ENCODE peak calls at places on chromosomes 11 and 22, in eight cellular contexts. One of them, this sample, is unnamed. For H3K36me3, the result is how much of the 10 kb centered on the place peaks cover.

GRCh38 chr11:17979770-17980371 is 33.0 kb downstream of the SERGEF start:
- DNase-seq in vagina: no peak
- DNase-seq in ovary: peak
- DNase-seq in tibial artery: no peak
- DNase-seq in colonic mucosa: peak
- DNase-seq in fibroblast of lung: peak
- DNase-seq in pancreas: no peak
- DNase-seq in neural progenitor cell: peak
- DNase-seq in this sample: peak

GRCh38 chr22:50314455-50315288 is 7.2 kb upstream of the PLXNB2 start:
- DNase-seq in vagina: no peak
- DNase-seq in ovary: no peak
- DNase-seq in tibial artery: no peak
- DNase-seq in colonic mucosa: peak
- DNase-seq in fibroblast of lung: no peak
- DNase-seq in pancreas: peak
- DNase-seq in neural progenitor cell: no peak
- DNase-seq in this sample: peak

GRCh38 chr22:46537221-46537945 is at the start of gene CELSR1:
- DNase-seq in vagina: no peak
- DNase-seq in ovary: peak
- DNase-seq in tibial artery: no peak
- DNase-seq in colonic mucosa: peak
- DNase-seq in fibroblast of lung: no peak
- DNase-seq in pancreas: no peak
- DNase-seq in neural progenitor cell: peak
- DNase-seq in this sample: peak

GRCh38 chr11:93727985-93728791 is 13.1 kb downstream of the TAF1D start:
- DNase-seq in vagina: no peak
- DNase-seq in ovary: no peak
- DNase-seq in tibial artery: no peak
- DNase-seq in colonic mucosa: no peak
- DNase-seq in fibroblast of lung: peak
- DNase-seq in pancreas: no peak
- DNase-seq in neural progenitor cell: no peak
- DNase-seq in this sample: no peak

GRCh38 chr11:59822989-59823566 is 12.5 kb upstream of the MRPL16 start:
- DNase-seq in vagina: no peak
- DNase-seq in ovary: no peak
- DNase-seq in tibial artery: no peak
- DNase-seq in colonic mucosa: peak
- DNase-seq in fibroblast of lung: peak
- DNase-seq in pancreas: no peak
- DNase-seq in neural progenitor cell: peak
- DNase-seq in this sample: peak

GRCh38 chr11:109425554-109425953 is 3.6 kb downstream of the C11orf87 start:
- DNase-seq in vagina: no peak
- DNase-seq in ovary: no peak
- DNase-seq in tibial artery: no peak
- DNase-seq in colonic mucosa: no peak
- DNase-seq in fibroblast of lung: no peak
- DNase-seq in pancreas: no peak
- DNase-seq in neural progenitor cell: no peak
- DNase-seq in this sample: no peak

GRCh38 chr22:18044548-18045271 is 20.3 kb upstream of the MICAL3 start:
- DNase-seq in vagina: no peak
- DNase-seq in ovary: peak
- DNase-seq in tibial artery: no peak
- DNase-seq in colonic mucosa: peak
- DNase-seq in fibroblast of lung: peak
- DNase-seq in pancreas: peak
- DNase-seq in neural progenitor cell: no peak
- DNase-seq in this sample: peak

GRCh38 chr11:125364085-125364822 is 131.8 kb downstream of the FEZ1 start:
- DNase-seq in vagina: no peak
- DNase-seq in ovary: no peak
- DNase-seq in tibial artery: no peak
- DNase-seq in colonic mucosa: no peak
- DNase-seq in fibroblast of lung: peak
- DNase-seq in pancreas: no peak
- DNase-seq in neural progenitor cell: no peak
- DNase-seq in this sample: no peak

GRCh38 chr22:28594784-28595324 is 84.8 kb downstream of the TTC28 start:
- DNase-seq in vagina: no peak
- DNase-seq in ovary: no peak
- DNase-seq in tibial artery: no peak
- DNase-seq in colonic mucosa: no peak
- DNase-seq in fibroblast of lung: peak
- DNase-seq in pancreas: no peak
- DNase-seq in neural progenitor cell: peak
- DNase-seq in this sample: no peak

GRCh38 chr11:126495806-126496205 is 140.3 kb downstream of the ST3GAL4 start:
- DNase-seq in vagina: no peak
- DNase-seq in ovary: no peak
- DNase-seq in tibial artery: no peak
- DNase-seq in colonic mucosa: no peak
- DNase-seq in fibroblast of lung: no peak
- DNase-seq in pancreas: no peak
- DNase-seq in neural progenitor cell: peak
- DNase-seq in this sample: no peak

GRCh38 chr11:131274233-131274632 is 96.2 kb upstream of the NTM start:
- DNase-seq in vagina: no peak
- DNase-seq in ovary: no peak
- DNase-seq in tibial artery: no peak
- DNase-seq in colonic mucosa: no peak
- DNase-seq in fibroblast of lung: no peak
- DNase-seq in pancreas: no peak
- DNase-seq in neural progenitor cell: no peak
- DNase-seq in this sample: no peak

GRCh38 chr11:64868904-64869570 is 9.4 kb downstream of the EHD1 start:
- DNase-seq in vagina: no peak
- DNase-seq in ovary: peak
- DNase-seq in tibial artery: no peak
- DNase-seq in colonic mucosa: no peak
- DNase-seq in fibroblast of lung: peak
- DNase-seq in pancreas: no peak
- DNase-seq in neural progenitor cell: no peak
- DNase-seq in this sample: no peak

GRCh38 chr11:7911011-7911410 is 20.1 kb downstream of the OR10A6 start:
- DNase-seq in vagina: no peak
- DNase-seq in ovary: no peak
- DNase-seq in tibial artery: no peak
- DNase-seq in colonic mucosa: no peak
- DNase-seq in fibroblast of lung: no peak
- DNase-seq in pancreas: no peak
- DNase-seq in neural progenitor cell: no peak
- DNase-seq in this sample: no peak

GRCh38 chr11:119615879-119616190 is 113.2 kb downstream of the NECTIN1 start:
- DNase-seq in vagina: no peak
- DNase-seq in ovary: no peak
- DNase-seq in tibial artery: no peak
- DNase-seq in colonic mucosa: no peak
- DNase-seq in fibroblast of lung: peak
- DNase-seq in pancreas: no peak
- DNase-seq in neural progenitor cell: no peak
- DNase-seq in this sample: no peak

GRCh38 chr11:34632105-34632780 is 11.3 kb downstream of the EHF start:
- DNase-seq in vagina: no peak
- DNase-seq in ovary: no peak
- DNase-seq in tibial artery: no peak
- DNase-seq in colonic mucosa: no peak
- DNase-seq in fibroblast of lung: no peak
- DNase-seq in pancreas: peak
- DNase-seq in neural progenitor cell: peak
- DNase-seq in this sample: peak

GRCh38 chr11:61509058-61510029 is 795 bp downstream of the LRRC10B start:
- DNase-seq in vagina: no peak
- DNase-seq in ovary: no peak
- DNase-seq in tibial artery: no peak
- DNase-seq in colonic mucosa: peak
- DNase-seq in fibroblast of lung: peak
- DNase-seq in pancreas: peak
- DNase-seq in neural progenitor cell: peak
- DNase-seq in this sample: peak

DNA sequence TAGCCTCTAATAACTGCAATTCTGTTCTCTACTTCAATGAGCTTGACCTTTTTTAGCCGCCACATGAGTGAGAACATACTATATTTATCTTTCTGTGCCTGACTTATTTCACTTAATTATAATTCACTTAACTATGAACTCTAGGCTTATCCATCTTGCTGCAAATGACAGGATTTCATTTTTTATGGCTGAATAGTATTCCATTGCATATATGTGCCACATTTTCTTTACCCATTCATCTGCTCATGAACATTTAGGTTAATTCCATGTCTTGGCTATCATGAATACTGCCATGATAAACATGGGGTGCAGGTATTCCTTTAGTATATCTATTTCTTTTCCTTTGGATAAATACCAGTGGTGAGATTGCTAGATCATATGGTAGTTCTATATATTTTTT is 85.2 kb downstream of the CWC15 start:
- DNase-seq in vagina: no peak
- DNase-seq in ovary: no peak
- DNase-seq in tibial artery: no peak
- DNase-seq in colonic mucosa: no peak
- DNase-seq in fibroblast of lung: no peak
- DNase-seq in pancreas: no peak
- DNase-seq in neural progenitor cell: no peak
- DNase-seq in this sample: no peak
- H3K36me3 ChIP-seq in vagina: under half
- H3K36me3 ChIP-seq in ovary: under half
- H3K36me3 ChIP-seq in tibial artery: under half
- H3K36me3 ChIP-seq in colonic mucosa: under half
- H3K36me3 ChIP-seq in fibroblast of lung: under half
- H3K36me3 ChIP-seq in pancreas: under half
- H3K36me3 ChIP-seq in neural progenitor cell: under half
- H3K36me3 ChIP-seq in this sample: under half

DNA sequence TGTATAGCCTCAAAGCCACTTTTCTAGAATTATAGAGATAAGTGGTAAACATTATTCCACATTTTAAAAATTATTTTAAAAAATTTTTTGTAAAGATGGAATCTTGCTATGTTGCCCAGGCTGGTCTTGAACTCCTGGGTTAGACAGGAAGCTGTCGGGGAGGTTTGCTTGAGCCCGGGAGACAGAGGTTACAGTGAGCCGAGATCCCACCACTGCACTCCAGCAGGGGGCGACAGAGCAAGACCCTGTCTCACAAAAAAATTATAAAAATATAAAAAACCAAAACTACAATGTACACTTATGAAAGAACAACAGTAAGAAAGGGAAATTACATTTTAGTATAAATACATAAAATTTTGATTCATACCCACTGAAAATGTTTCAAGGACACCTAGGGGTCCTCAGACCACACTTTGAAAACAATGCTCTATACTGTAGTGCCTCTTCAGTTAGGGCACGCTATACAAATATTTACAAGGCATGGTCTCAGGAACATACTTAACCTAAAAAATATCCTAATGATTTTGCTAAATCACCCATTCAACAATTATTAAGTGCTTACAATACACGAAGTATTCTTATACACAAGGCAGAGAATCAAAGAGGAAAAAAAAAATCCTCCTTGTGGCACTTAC is 111.2 kb downstream of the MRTFA start:
- DNase-seq in vagina: no peak
- DNase-seq in ovary: peak
- DNase-seq in tibial artery: peak
- DNase-seq in colonic mucosa: peak
- DNase-seq in fibroblast of lung: peak
- DNase-seq in pancreas: peak
- DNase-seq in neural progenitor cell: peak
- DNase-seq in this sample: peak
- H3K27ac ChIP-seq in vagina: no peak
- H3K27ac ChIP-seq in ovary: no peak
- H3K27ac ChIP-seq in tibial artery: peak
- H3K27ac ChIP-seq in colonic mucosa: no peak
- H3K27ac ChIP-seq in fibroblast of lung: no peak
- H3K27ac ChIP-seq in pancreas: no peak
- H3K27ac ChIP-seq in neural progenitor cell: no peak
- H3K27ac ChIP-seq in this sample: no peak

GRCh38 chr11:70317576-70318305 is 47.3 kb downstream of the PPFIA1 start:
- DNase-seq in vagina: no peak
- DNase-seq in ovary: no peak
- DNase-seq in tibial artery: no peak
- DNase-seq in colonic mucosa: no peak
- DNase-seq in fibroblast of lung: no peak
- DNase-seq in pancreas: no peak
- DNase-seq in neural progenitor cell: no peak
- DNase-seq in this sample: no peak
- H3K36me3 ChIP-seq in vagina: under half
- H3K36me3 ChIP-seq in ovary: under half
- H3K36me3 ChIP-seq in tibial artery: under half
- H3K36me3 ChIP-seq in colonic mucosa: under half
- H3K36me3 ChIP-seq in fibroblast of lung: under half
- H3K36me3 ChIP-seq in pancreas: under half
- H3K36me3 ChIP-seq in neural progenitor cell: under half
- H3K36me3 ChIP-seq in this sample: under half

GRCh38 chr22:32753591-32753990 is 47.9 kb upstream of the TIMP3 start:
- DNase-seq in vagina: no peak
- DNase-seq in ovary: no peak
- DNase-seq in tibial artery: no peak
- DNase-seq in colonic mucosa: no peak
- DNase-seq in fibroblast of lung: no peak
- DNase-seq in pancreas: no peak
- DNase-seq in neural progenitor cell: no peak
- DNase-seq in this sample: no peak

GRCh38 chr22:32754413-32755041 is 47.0 kb upstream of the TIMP3 start:
- DNase-seq in vagina: no peak
- DNase-seq in ovary: no peak
- DNase-seq in tibial artery: peak
- DNase-seq in colonic mucosa: no peak
- DNase-seq in fibroblast of lung: peak
- DNase-seq in pancreas: no peak
- DNase-seq in neural progenitor cell: no peak
- DNase-seq in this sample: no peak

GRCh38 chr22:32751065-32751739 is 50.3 kb upstream of the TIMP3 start:
- DNase-seq in vagina: no peak
- DNase-seq in ovary: no peak
- DNase-seq in tibial artery: no peak
- DNase-seq in colonic mucosa: no peak
- DNase-seq in fibroblast of lung: no peak
- DNase-seq in pancreas: no peak
- DNase-seq in neural progenitor cell: no peak
- DNase-seq in this sample: no peak

GRCh38 chr22:32752868-32753520 is 48.5 kb upstream of the TIMP3 start:
- DNase-seq in vagina: no peak
- DNase-seq in ovary: no peak
- DNase-seq in tibial artery: no peak
- DNase-seq in colonic mucosa: no peak
- DNase-seq in fibroblast of lung: peak
- DNase-seq in pancreas: no peak
- DNase-seq in neural progenitor cell: no peak
- DNase-seq in this sample: no peak

DNA sequence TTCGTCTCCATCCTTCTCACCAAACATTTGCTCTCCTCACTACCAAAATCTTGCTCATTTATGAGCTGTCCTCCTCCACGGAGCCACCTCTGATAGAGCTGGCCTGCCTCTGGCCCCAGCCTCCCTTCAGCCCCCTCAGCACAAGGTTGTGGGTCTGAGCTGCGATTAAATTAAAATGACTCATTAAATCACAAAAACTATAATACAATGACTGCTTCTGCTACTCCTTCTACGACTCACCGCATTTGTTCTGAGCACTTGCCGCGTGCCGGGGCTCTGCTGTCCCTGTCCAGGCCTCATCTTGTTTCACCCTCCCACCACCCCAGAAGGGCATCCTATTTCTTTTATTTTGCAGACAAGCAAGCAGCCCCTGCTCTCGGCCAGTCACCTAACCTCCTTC is 49.2 kb upstream of the TIMP3 start:
- DNase-seq in vagina: no peak
- DNase-seq in ovary: no peak
- DNase-seq in tibial artery: no peak
- DNase-seq in colonic mucosa: no peak
- DNase-seq in fibroblast of lung: no peak
- DNase-seq in pancreas: no peak
- DNase-seq in neural progenitor cell: no peak
- DNase-seq in this sample: no peak
- H3K27ac ChIP-seq in vagina: no peak
- H3K27ac ChIP-seq in ovary: no peak
- H3K27ac ChIP-seq in tibial artery: no peak
- H3K27ac ChIP-seq in colonic mucosa: no peak
- H3K27ac ChIP-seq in fibroblast of lung: no peak
- H3K27ac ChIP-seq in pancreas: no peak
- H3K27ac ChIP-seq in neural progenitor cell: no peak
- H3K27ac ChIP-seq in this sample: no peak

This sample was measured in stomach.